ENCODE peak calls at places on chromosomes 1 and 21, in seven cellular contexts. H is GM23248, U is PC-3, O is MM.1S, T is endothelial cell of umbilical vein, A is IMR-90, D is DND-41. B is an unnamed sample.
A peak's percentile ranks its signal among the peaks of the same experiment; 100 is the strongest.

GRCh38 chr1:30419246-30419720 is 304.1 kb downstream of the MATN1 start:
- DNase-seq in T (no peak), H (no peak), O (no peak), D (no peak), A (no peak), U (no peak), B (no peak)

GRCh38 chr21:16468191-16468590 is 738.4 kb downstream of the USP25 start:
- DNase-seq in U (peak; percentile 51), O (no peak), A (peak; percentile 31), D (no peak), H (peak; percentile 44), T (no peak), B (no peak)

GRCh38 chr21:32330784-32331311 is 32.2 kb downstream of the MRAP start:
- DNase-seq in H (no peak), T (no peak), U (no peak), A (no peak), O (no peak), D (no peak), B (peak; percentile 39)

GRCh38 chr21:31554511-31555022 is 104.9 kb upstream of the SOD1 start:
- DNase-seq in D (no peak), A (peak; percentile 5), O (peak; percentile 89), T (no peak), U (peak; percentile 78), H (peak; percentile 50), B (peak; percentile 57)

GRCh38 chr1:153538315-153538821 is 2.4 kb downstream of the S100A5 start:
- DNase-seq in D (no peak), H (peak; percentile 76), O (peak; percentile 16), T (no peak), U (peak; percentile 64), A (peak; percentile 43), B (peak; percentile 37)

GRCh38 chr1:229101475-229101874 is 169.4 kb upstream of the RAB4A start:
- DNase-seq in U (no peak), T (no peak), O (no peak), A (no peak), H (no peak), D (no peak), B (no peak)

GRCh38 chr1:31869473-31869872 is 53.7 kb upstream of the SPOCD1 start:
- DNase-seq in D (no peak), A (no peak), O (no peak), H (no peak), U (no peak), T (no peak), B (no peak)

GRCh38 chr21:27564684-27565280 is 597.9 kb upstream of the ADAMTS5 start:
- DNase-seq in H (peak; percentile 55), U (peak; percentile 52), O (peak; percentile 40), T (peak; percentile 68), D (peak; percentile 46), A (peak; percentile 70), B (peak; percentile 18)

GRCh38 chr1:71170925-71171324 is 90.1 kb upstream of the ZRANB2 start:
- DNase-seq in U (peak; percentile 7), D (no peak), A (no peak), O (no peak), H (no peak), T (no peak), B (no peak)

GRCh38 chr1:23679815-23680214 is 11.8 kb upstream of the RPL11 start:
- DNase-seq in U (no peak), H (no peak), T (no peak), A (no peak), D (no peak), O (no peak), B (no peak)

GRCh38 chr1:23682946-23683345 is 8.7 kb upstream of the RPL11 start:
- DNase-seq in D (no peak), O (no peak), T (no peak), H (no peak), U (no peak), A (no peak), B (no peak)

GRCh38 chr1:23684415-23684814 is 7.2 kb upstream of the RPL11 start:
- DNase-seq in U (no peak), T (no peak), O (no peak), H (no peak), D (no peak), A (no peak), B (no peak)
- H3K4me2 ChIP-seq in U (no peak overlapping the region), T (no peak overlapping the region), O (no peak overlapping the region), H (no peak overlapping the region), D (no peak overlapping the region), A (no peak overlapping the region), B (no peak overlapping the region)

DNA sequence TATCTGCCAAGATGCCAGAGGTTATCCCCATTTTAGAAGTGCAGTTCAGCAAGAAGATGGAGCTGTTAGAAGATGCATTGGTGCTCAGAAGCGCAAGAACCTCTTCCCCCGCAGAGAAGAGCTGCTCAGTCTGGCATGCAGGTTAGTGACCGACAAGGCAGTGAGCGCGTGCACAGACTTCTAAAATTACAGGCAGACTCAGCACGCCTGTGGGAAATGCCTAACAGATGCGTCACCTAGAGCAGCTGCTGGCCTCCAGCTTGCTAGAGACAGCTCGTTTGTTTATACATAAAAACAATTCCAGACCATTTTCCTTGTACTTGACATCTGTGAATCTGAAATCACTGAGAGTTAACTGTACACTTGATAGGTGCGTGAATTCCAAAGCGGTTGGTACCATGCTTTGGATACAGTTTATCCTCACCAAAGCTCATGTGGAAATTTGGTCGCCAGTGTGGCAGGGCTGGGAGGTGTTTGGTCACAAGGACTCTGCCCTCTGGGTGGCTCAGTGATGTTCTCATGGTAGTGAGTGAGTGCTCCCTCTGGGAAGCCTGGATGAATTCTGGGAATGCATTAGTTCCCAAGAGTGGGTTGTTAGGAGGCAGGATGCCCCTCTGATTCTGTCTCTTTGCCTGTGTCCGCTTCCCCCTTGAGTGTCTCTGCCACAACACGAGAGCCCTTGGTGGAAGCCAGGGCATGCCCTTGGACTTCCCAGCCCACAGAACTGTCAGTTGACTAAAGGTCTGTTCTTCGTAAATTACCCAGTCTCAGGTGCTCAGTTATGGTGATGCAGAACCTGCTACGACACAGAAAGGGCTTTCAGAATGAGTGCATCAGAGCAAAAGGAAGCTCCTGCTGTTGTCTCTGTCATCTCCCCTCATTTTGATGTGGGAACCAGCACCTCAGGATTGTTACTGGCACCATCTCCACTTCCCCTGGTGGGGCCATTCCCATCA is 24.4 kb downstream of the SNAP47 start:
- DNase-seq in H (peak; percentile 97), O (no peak), T (peak; percentile 18), A (peak; percentile 99), U (peak; percentile 99), D (no peak), B (no peak)
- H3K9ac ChIP-seq in H (peak overlapping the region; percentile 3), O (no peak overlapping the region), T (no peak overlapping the region), A (no peak overlapping the region), U (no peak overlapping the region), D (no peak overlapping the region), B (no peak overlapping the region)

GRCh38 chr1:16083486-16083885 is 10.0 kb upstream of the FAM131C start:
- DNase-seq in H (no peak), A (no peak), U (no peak), O (no peak), T (no peak), D (no peak), B (no peak)

GRCh38 chr1:16080422-16081150 is 7.1 kb upstream of the FAM131C start:
- DNase-seq in T (no peak), U (no peak), D (no peak), H (no peak), O (no peak), A (no peak), B (no peak)

GRCh38 chr1:16081636-16082035 is 8.2 kb upstream of the FAM131C start:
- DNase-seq in T (no peak), H (no peak), A (no peak), D (no peak), O (no peak), U (no peak), B (no peak)

GRCh38 chr1:16085521-16085920 is 12.1 kb upstream of the FAM131C start:
- DNase-seq in U (no peak), H (no peak), A (no peak), T (no peak), O (no peak), D (no peak), B (no peak)

DNA sequence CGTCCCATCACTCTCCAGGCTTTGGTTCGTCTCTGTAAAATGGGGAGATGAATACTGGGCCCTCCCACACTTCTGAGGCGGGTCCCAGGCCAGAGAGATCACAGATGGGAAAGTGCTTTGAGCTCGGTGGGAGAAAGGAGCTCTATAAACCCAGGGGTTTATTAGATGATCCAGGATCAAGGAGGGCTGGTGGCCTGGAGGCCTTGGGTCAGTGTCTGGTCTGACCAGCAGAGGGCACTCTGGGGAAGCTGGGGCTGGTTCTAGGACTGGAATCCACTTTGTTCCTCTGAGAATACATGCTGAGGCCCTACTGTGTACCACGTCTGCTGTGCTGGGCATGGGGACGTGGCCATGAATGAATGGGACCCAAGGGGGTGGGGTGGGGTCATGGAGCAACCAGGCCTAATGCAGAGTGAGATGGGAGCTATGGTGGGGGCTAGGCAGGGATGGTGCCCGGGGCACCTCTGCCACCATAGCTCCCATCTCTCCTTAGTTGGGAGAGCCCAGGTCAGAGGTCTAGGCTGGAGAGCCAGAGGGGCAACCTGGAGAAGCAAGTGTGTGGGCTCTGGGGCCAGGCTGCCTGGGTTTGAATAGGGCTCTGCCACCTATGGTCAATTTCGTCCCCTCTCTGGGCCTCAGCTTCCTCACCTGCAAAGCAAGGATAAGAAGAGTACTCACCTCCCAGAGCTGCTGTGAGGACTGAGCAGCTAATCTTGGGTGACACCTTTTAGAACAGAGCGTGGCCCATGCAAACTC is 9.0 kb upstream of the FAM131C start:
- DNase-seq in T (peak; percentile 60), O (peak; percentile 59), U (peak; percentile 86), D (peak; percentile 69), A (peak; percentile 55), H (peak; percentile 73), B (peak; percentile 74)
- H3K4me2 ChIP-seq in T (no peak overlapping the region), O (no peak overlapping the region), U (no peak overlapping the region), D (no peak overlapping the region), A (no peak overlapping the region), H (no peak overlapping the region), B (no peak overlapping the region)

GRCh38 chr1:167489581-167490340 is 28.6 kb downstream of the CD247 start:
- DNase-seq in U (no peak), T (no peak), A (no peak), D (peak; percentile 63), H (no peak), O (no peak), B (peak; percentile 89)

GRCh38 chr1:167492509-167492910 is 25.8 kb downstream of the CD247 start:
- DNase-seq in D (no peak), O (no peak), U (no peak), H (no peak), T (no peak), A (no peak), B (no peak)

GRCh38 chr1:167488786-167489185 is 29.5 kb downstream of the CD247 start:
- DNase-seq in T (no peak), H (no peak), D (no peak), A (no peak), U (no peak), O (no peak), B (peak; percentile 33)

GRCh38 chr1:167491586-167492408 is 26.5 kb downstream of the CD247 start:
- DNase-seq in U (no peak), T (no peak), A (no peak), D (no peak), H (no peak), O (peak; percentile 77), B (no peak)

GRCh38 chr1:167490765-167491164 is 27.6 kb downstream of the CD247 start:
- DNase-seq in U (no peak), A (no peak), D (no peak), H (no peak), O (no peak), T (no peak), B (no peak)
- H3K9ac ChIP-seq in U (no peak overlapping the region), A (no peak overlapping the region), D (no peak overlapping the region), H (no peak overlapping the region), O (no peak overlapping the region), T (no peak overlapping the region), B (no peak overlapping the region)

GRCh38 chr1:182279302-182279701 is 112.3 kb downstream of the GLUL start:
- DNase-seq in O (no peak), U (no peak), D (no peak), A (no peak), H (no peak), T (no peak), B (no peak)
- H3K4me2 ChIP-seq in O (no peak overlapping the region), U (no peak overlapping the region), D (no peak overlapping the region), A (no peak overlapping the region), H (no peak overlapping the region), T (no peak overlapping the region), B (no peak overlapping the region)

B was measured in neuronal stem cell.